ENCODE peak calls at places on chromosomes 16 and 17, in eight cellular contexts. V, L, Y, H, G, U, X and O are unnamed samples.

GRCh38 chr16:53094013-53094630 is 39.3 kb downstream of the CHD9 start:
- DNase-seq in V (peak), L (peak), Y (no peak), H (peak), G (no peak), U (peak), X (no peak), O (no peak)

GRCh38 chr16:4141604-4142003 is 25.4 kb upstream of the ADCY9 start:
- DNase-seq in V (no peak), L (no peak), Y (no peak), H (no peak), G (no peak), U (no peak), X (no peak), O (no peak)

GRCh38 chr17:80792373-80792781 is 199.3 kb upstream of the CHMP6 start:
- DNase-seq in V (no peak), L (no peak), Y (no peak), H (no peak), G (no peak), U (peak), X (no peak), O (no peak)

GRCh38 chr16:86882586-86883280 is 304.4 kb downstream of the FOXL1 start:
- DNase-seq in V (peak), L (no peak), Y (no peak), H (peak), G (peak), U (peak), X (no peak), O (peak)

GRCh38 chr16:86501989-86502855 is 8.1 kb upstream of the FOXF1 start:
- DNase-seq in V (no peak), L (no peak), Y (no peak), H (no peak), G (no peak), U (no peak), X (no peak), O (no peak)

GRCh38 chr16:81522141-81522701 is 77.6 kb downstream of the CMIP start:
- DNase-seq in V (no peak), L (no peak), Y (no peak), H (no peak), G (no peak), U (no peak), X (no peak), O (no peak)

GRCh38 chr16:15777533-15778203 is 79.2 kb downstream of the MYH11 start:
- DNase-seq in V (peak), L (peak), Y (peak), H (no peak), G (no peak), U (peak), X (no peak), O (peak)

GRCh38 chr17:75783803-75784472 is 668 bp upstream of the UNK start:
- DNase-seq in V (no peak), L (no peak), Y (peak), H (no peak), G (no peak), U (no peak), X (no peak), O (no peak)

GRCh38 chr16:12238598-12238997 is 262.1 kb downstream of the SNX29 start:
- DNase-seq in V (no peak), L (no peak), Y (no peak), H (no peak), G (no peak), U (no peak), X (no peak), O (no peak)

GRCh38 chr16:67244387-67245188 is 2.7 kb downstream of the FHOD1 start:
- DNase-seq in V (peak), L (peak), Y (no peak), H (peak), G (no peak), U (peak), X (peak), O (no peak)

GRCh38 chr16:4026854-4027253 is 89.4 kb downstream of the ADCY9 start:
- DNase-seq in V (no peak), L (no peak), Y (no peak), H (no peak), G (no peak), U (no peak), X (no peak), O (no peak)

GRCh38 chr16:64416232-64417010 is 705.4 kb downstream of the CDH11 start:
- DNase-seq in V (peak), L (peak), Y (no peak), H (no peak), G (no peak), U (peak), X (no peak), O (no peak)

GRCh38 chr17:50511058-50511457 is 2.8 kb downstream of the MYCBPAP start:
- DNase-seq in V (no peak), L (peak), Y (no peak), H (no peak), G (no peak), U (no peak), X (no peak), O (no peak)

GRCh38 chr17:21066394-21066793 is 23.6 kb upstream of the USP22 start:
- DNase-seq in V (no peak), L (no peak), Y (no peak), H (no peak), G (no peak), U (no peak), X (no peak), O (no peak)

GRCh38 chr17:21025446-21025845 is 17.4 kb downstream of the USP22 start:
- DNase-seq in V (no peak), L (no peak), Y (no peak), H (no peak), G (no peak), U (peak), X (no peak), O (no peak)

GRCh38 chr16:88650749-88651275 is at the start of gene CYBA:
- DNase-seq in V (peak), L (peak), Y (peak), H (peak), G (no peak), U (peak), X (no peak), O (no peak)

GRCh38 chr17:47694018-47694817 is at the start of gene TBKBP1:
- DNase-seq in V (peak), L (no peak), Y (peak), H (peak), G (no peak), U (no peak), X (no peak), O (no peak)

GRCh38 chr16:4373909-4374742 is 2.5 kb downstream of the VASN start:
- DNase-seq in V (peak), L (no peak), Y (peak), H (peak), G (no peak), U (peak), X (peak), O (peak)

GRCh38 chr17:54839022-54839806 is 61.4 kb upstream of the TOM1L1 start:
- DNase-seq in V (no peak), L (no peak), Y (no peak), H (no peak), G (no peak), U (no peak), X (no peak), O (no peak)

GRCh38 chr17:62091804-62092203 is 26.7 kb upstream of the MED13 start:
- DNase-seq in V (no peak), L (peak), Y (no peak), H (no peak), G (no peak), U (no peak), X (no peak), O (no peak)

GRCh38 chr17:64358261-64358788 is 32.3 kb downstream of the PECAM1 start:
- DNase-seq in V (no peak), L (no peak), Y (no peak), H (no peak), G (no peak), U (no peak), X (no peak), O (no peak)

GRCh38 chr16:62353355-62353754 is 317.1 kb upstream of the CDH8 start:
- DNase-seq in V (no peak), L (no peak), Y (no peak), H (no peak), G (no peak), U (no peak), X (no peak), O (no peak)

GRCh38 chr17:82524540-82524939 is 5.0 kb downstream of the FOXK2 start:
- DNase-seq in V (no peak), L (no peak), Y (no peak), H (no peak), G (no peak), U (no peak), X (no peak), O (no peak)

GRCh38 chr17:57900991-57901743 is 51.3 kb upstream of the MRPS23 start:
- DNase-seq in V (no peak), L (no peak), Y (no peak), H (no peak), G (no peak), U (no peak), X (no peak), O (no peak)

GRCh38 chr16:30986129-30986991 is 1.4 kb downstream of the HSD3B7 start:
- DNase-seq in V (no peak), L (no peak), Y (no peak), H (no peak), G (no peak), U (no peak), X (no peak), O (no peak)

GRCh38 chr16:48542020-48542473 is 67.9 kb downstream of the N4BP1 start:
- DNase-seq in V (peak), L (peak), Y (peak), H (peak), G (no peak), U (peak), X (no peak), O (no peak)

GRCh38 chr17:32622540-32622939 is 135.7 kb downstream of the CDK5R1 start:
- DNase-seq in V (no peak), L (no peak), Y (no peak), H (no peak), G (no peak), U (no peak), X (no peak), O (no peak)

GRCh38 chr17:62628845-62629555 is 1.5 kb downstream of the MRC2 start:
- DNase-seq in V (no peak), L (no peak), Y (peak), H (no peak), G (no peak), U (peak), X (no peak), O (no peak)

GRCh38 chr16:3945751-3946603 is 65.5 kb upstream of the CREBBP start:
- DNase-seq in V (peak), L (no peak), Y (no peak), H (no peak), G (peak), U (peak), X (peak), O (peak)

GRCh38 chr17:21379080-21379711 is 3.0 kb downstream of the KCNJ12 start:
- DNase-seq in V (no peak), L (no peak), Y (no peak), H (peak), G (no peak), U (no peak), X (no peak), O (no peak)

GRCh38 chr16:85969159-85969558 is 70.2 kb downstream of the IRF8 start:
- DNase-seq in V (no peak), L (peak), Y (no peak), H (no peak), G (no peak), U (peak), X (peak), O (no peak)

GRCh38 chr16:19808061-19808621 is 76.5 kb downstream of the GPRC5B start:
- DNase-seq in V (no peak), L (peak), Y (peak), H (no peak), G (no peak), U (no peak), X (no peak), O (no peak)

GRCh38 chr17:72579990-72580320 is 459.1 kb downstream of the SOX9 start:
- DNase-seq in V (no peak), L (no peak), Y (no peak), H (no peak), G (no peak), U (no peak), X (no peak), O (no peak)

GRCh38 chr17:55575058-55575606 is 63.9 kb upstream of the SMIM36 start:
- DNase-seq in V (no peak), L (no peak), Y (no peak), H (no peak), G (no peak), U (no peak), X (no peak), O (no peak)

GRCh38 chr16:27098366-27099050 is 31.8 kb downstream of the C16orf82 start:
- DNase-seq in V (no peak), L (no peak), Y (no peak), H (no peak), G (no peak), U (no peak), X (no peak), O (no peak)

GRCh38 chr16:3580686-3581085 is 3.5 kb upstream of the NLRC3 start:
- DNase-seq in V (peak), L (no peak), Y (peak), H (no peak), G (no peak), U (peak), X (no peak), O (no peak)

GRCh38 chr17:38572665-38573365 is 32.9 kb downstream of the SRCIN1 start:
- DNase-seq in V (no peak), L (no peak), Y (peak), H (no peak), G (no peak), U (no peak), X (no peak), O (no peak)

GRCh38 chr16:80080287-80080851 is 460.4 kb upstream of the DYNLRB2 start:
- DNase-seq in V (no peak), L (no peak), Y (no peak), H (no peak), G (no peak), U (no peak), X (no peak), O (no peak)

GRCh38 chr17:9208381-9208780 is 187.1 kb downstream of the NTN1 start:
- DNase-seq in V (no peak), L (no peak), Y (no peak), H (no peak), G (no peak), U (no peak), X (no peak), O (no peak)

GRCh38 chr17:38591759-38592241 is 14.0 kb downstream of the SRCIN1 start:
- DNase-seq in V (no peak), L (peak), Y (no peak), H (no peak), G (peak), U (peak), X (no peak), O (no peak)

GRCh38 chr17:78359936-78360370 is at the start of gene SOCS3:
- DNase-seq in V (peak), L (peak), Y (peak), H (peak), G (no peak), U (peak), X (no peak), O (peak)

GRCh38 chr17:78360371-78361226 is 722 bp upstream of the SOCS3 start:
- DNase-seq in V (peak), L (peak), Y (peak), H (peak), G (no peak), U (peak), X (no peak), O (peak)

GRCh38 chr17:78358538-78359215 is 1.2 kb downstream of the SOCS3 start:
- DNase-seq in V (peak), L (peak), Y (peak), H (no peak), G (no peak), U (no peak), X (no peak), O (no peak)

GRCh38 chr17:78357687-78358537 is 2.0 kb downstream of the SOCS3 start:
- DNase-seq in V (no peak), L (no peak), Y (peak), H (no peak), G (no peak), U (no peak), X (no peak), O (no peak)

GRCh38 chr17:78359216-78359935 is 501 bp downstream of the SOCS3 start:
- DNase-seq in V (peak), L (no peak), Y (peak), H (no peak), G (no peak), U (no peak), X (no peak), O (no peak)
- H3K4me3 ChIP-seq in V (peak), L (peak), Y (peak), H (peak), G (peak), U (peak), X (peak), O (peak)

DNA sequence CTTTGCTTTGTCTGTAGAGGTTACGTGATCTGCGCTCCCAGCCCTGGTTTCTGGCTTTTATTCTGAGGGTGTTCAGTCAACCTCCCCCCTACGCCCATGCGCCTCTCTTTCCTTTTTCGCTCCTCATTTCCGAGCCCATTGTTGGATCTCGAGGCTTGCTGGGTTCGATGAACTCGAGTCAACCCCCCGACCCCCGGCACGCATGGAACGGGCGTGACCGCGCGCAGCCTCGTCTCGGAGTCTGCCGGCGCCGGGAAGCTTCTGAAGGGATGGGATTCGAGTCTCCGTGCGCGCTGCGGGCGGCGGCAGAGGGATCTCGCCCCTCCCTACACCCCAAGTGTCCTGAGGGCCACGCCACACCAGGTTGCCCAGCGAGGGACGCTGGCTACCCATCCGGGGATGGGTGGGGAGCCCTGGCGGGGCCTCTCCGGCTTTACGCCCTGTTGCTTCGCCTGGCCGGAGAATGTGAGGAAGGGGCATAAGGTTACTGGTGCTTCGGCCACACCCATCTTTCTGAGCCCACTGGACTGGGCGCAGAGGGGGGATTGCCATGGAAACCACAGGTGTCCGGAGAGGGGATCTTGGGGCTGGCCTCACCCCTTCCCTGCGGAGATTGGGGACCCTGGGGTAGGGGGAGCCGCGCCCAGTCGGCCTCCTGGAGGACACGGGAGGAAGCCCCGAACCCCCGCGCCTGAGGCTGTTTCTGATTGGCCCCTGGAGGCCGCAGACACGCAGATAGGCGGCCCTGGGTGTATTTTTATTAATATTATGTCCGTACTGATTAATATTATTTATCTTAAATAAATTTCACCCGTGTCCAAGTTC is 1.8 kb downstream of the MAPT start:
- DNase-seq in V (no peak), L (no peak), Y (peak), H (no peak), G (no peak), U (no peak), X (no peak), O (no peak)
- H3K4me3 ChIP-seq in V (peak), L (no peak), Y (peak), H (peak), G (no peak), U (no peak), X (no peak), O (no peak)

GRCh38 chr17:4708436-4708835 is 2.0 kb upstream of the ARRB2 start:
- DNase-seq in V (peak), L (peak), Y (peak), H (no peak), G (no peak), U (no peak), X (no peak), O (no peak)
- H3K4me3 ChIP-seq in V (no peak), L (no peak), Y (no peak), H (no peak), G (no peak), U (no peak), X (no peak), O (no peak)

DNA sequence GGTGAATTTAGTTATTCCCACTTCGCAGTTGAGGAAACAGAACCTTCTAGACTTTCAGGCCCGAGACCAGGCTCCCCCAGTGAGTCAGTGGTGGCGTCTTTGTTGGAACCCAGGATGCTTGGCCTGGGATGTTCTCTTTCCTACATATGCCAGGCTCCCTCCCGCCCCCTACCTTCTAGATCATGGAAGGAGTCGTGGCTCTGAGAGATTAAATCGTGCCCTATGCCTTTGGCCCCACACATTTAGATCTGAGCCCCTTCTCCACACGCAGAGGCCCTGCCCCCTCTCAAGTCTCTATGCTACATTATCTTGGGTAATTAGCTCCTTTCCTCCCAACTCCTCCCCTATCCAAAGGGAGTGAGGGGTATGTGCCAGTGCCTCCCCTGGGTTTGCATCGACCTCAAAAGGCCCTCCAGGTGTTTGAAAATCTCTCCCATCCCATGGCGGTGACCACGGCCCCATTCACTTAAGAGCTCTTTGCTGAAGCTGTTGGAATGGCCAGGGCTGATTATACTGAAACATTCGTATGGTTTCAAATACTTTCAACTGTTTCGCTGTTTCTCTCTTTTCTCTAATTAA is 3.0 kb downstream of the NGFR start:
- DNase-seq in V (peak), L (no peak), Y (peak), H (no peak), G (no peak), U (no peak), X (no peak), O (no peak)
- H3K4me3 ChIP-seq in V (peak), L (no peak), Y (peak), H (peak), G (no peak), U (no peak), X (no peak), O (no peak)

GRCh38 chr17:77540975-77541374 is 400.2 kb downstream of the SEC14L1 start:
- DNase-seq in V (no peak), L (no peak), Y (peak), H (no peak), G (no peak), U (no peak), X (no peak), O (no peak)

GRCh38 chr17:77540531-77540930 is 399.8 kb downstream of the SEC14L1 start:
- DNase-seq in V (no peak), L (no peak), Y (no peak), H (no peak), G (no peak), U (no peak), X (no peak), O (no peak)

GRCh38 chr17:77542551-77543490 is 402.1 kb downstream of the SEC14L1 start:
- DNase-seq in V (peak), L (peak), Y (peak), H (peak), G (peak), U (peak), X (peak), O (peak)

GRCh38 chr17:77543779-77544178 is 403.0 kb downstream of the SEC14L1 start:
- DNase-seq in V (no peak), L (no peak), Y (no peak), H (no peak), G (no peak), U (no peak), X (no peak), O (no peak)

GRCh38 chr17:77541995-77542394 is 401.2 kb downstream of the SEC14L1 start:
- DNase-seq in V (no peak), L (no peak), Y (peak), H (peak), G (no peak), U (no peak), X (no peak), O (no peak)
- H3K4me3 ChIP-seq in V (no peak), L (no peak), Y (no peak), H (no peak), G (no peak), U (no peak), X (no peak), O (no peak)

DNA sequence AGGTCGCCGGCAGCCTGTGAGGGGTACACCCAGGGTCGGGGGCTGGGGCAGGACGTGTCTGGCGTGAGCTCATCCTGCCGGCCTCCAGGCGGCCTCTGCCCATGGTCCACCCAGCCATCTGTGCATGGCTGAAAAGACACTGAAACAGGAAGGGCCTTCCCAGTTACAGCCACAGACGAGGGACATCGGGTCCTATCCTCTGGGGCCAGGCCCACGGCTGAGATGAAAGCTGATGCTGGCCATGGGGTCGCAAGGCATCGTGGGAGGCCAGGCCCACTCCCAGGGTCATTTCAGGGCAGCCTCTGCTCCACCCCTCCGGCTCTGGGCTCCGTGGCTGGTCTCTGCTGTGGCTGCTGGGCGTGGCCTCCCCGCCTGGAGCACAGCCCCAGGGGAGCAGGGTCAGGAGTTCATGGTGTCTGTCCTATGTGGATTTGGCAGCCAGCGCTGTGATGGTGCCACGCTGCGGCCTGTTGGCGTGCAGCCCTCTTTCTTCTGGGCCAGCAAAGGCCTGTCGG is 16.6 kb upstream of the ATP6V0C start:
- DNase-seq in V (no peak), L (no peak), Y (no peak), H (peak), G (no peak), U (no peak), X (no peak), O (no peak)
- H3K4me3 ChIP-seq in V (no peak), L (no peak), Y (no peak), H (no peak), G (no peak), U (no peak), X (no peak), O (no peak)